ENCODE peak calls at places on chromosomes 13 and 19, in five cellular contexts. W, M, Q, U and B are unnamed samples. For H3K4me1, the result is how much of the 10 kb centered on the place peaks cover.

GRCh38 chr19:39509233-39509632 is 5.7 kb upstream of the SELENOV start:
- DNase-seq in M (no peak), W (no peak), U (no peak), Q (no peak), B (no peak)

GRCh38 chr19:38142176-38143035 is 81.6 kb downstream of the DPF1 start:
- DNase-seq in Q (peak), W (peak), U (peak), M (peak), B (peak)

GRCh38 chr13:76330216-76330615 is 556.0 kb downstream of the KCTD12 start:
- DNase-seq in Q (no peak), W (no peak), U (no peak), M (no peak), B (no peak)

GRCh38 chr13:76992548-76993001 is 694 bp downstream of the CLN5 start:
- DNase-seq in W (no peak), U (peak), M (no peak), Q (peak), B (no peak)

GRCh38 chr13:28743499-28744083 is 24.8 kb upstream of the SLC46A3 start:
- DNase-seq in U (no peak), M (no peak), Q (no peak), W (no peak), B (no peak)

GRCh38 chr13:95956589-95957148 is 96.5 kb downstream of the UGGT2 start:
- DNase-seq in U (no peak), Q (no peak), M (no peak), W (no peak), B (no peak)

GRCh38 chr19:41758846-41759245 is 3.5 kb downstream of the CEACAM6 start:
- DNase-seq in Q (peak), M (no peak), U (no peak), W (no peak), B (no peak)

GRCh38 chr19:38211779-38212178 is 12.2 kb downstream of the DPF1 start:
- DNase-seq in U (no peak), M (no peak), Q (no peak), W (no peak), B (no peak)

GRCh38 chr19:3774621-3775373 is 2.8 kb upstream of the RAX2 start:
- DNase-seq in U (no peak), Q (no peak), M (no peak), W (no peak), B (no peak)

GRCh38 chr19:18522124-18522861 is 423 bp upstream of the ELL start:
- DNase-seq in M (peak), W (peak), Q (peak), U (peak), B (peak)
- TF ChIP-seq CTCF in M (peak), W (no peak), Q (no peak), U (peak), B (no peak)

GRCh38 chr19:13008926-13009787 is 13.9 kb downstream of the NFIX start:
- DNase-seq in M (no peak), Q (peak), W (no peak), U (peak), B (no peak)

GRCh38 chr19:13006431-13007281 is 11.4 kb downstream of the NFIX start:
- DNase-seq in M (peak), Q (no peak), U (peak), W (no peak), B (no peak)

GRCh38 chr19:13005861-13006370 is 10.6 kb downstream of the NFIX start:
- DNase-seq in U (no peak), M (no peak), Q (no peak), W (no peak), B (no peak)

GRCh38 chr19:13005253-13005652 is 10.0 kb downstream of the NFIX start:
- DNase-seq in M (no peak), W (no peak), U (no peak), Q (no peak), B (no peak)

GRCh38 chr19:13007292-13008045 is 12.2 kb downstream of the NFIX start:
- DNase-seq in M (peak), Q (no peak), W (peak), U (peak), B (no peak)
- H3K4me1 ChIP-seq in M (half or more), Q (under half), W (half or more), U (half or more), B (under half)

DNA sequence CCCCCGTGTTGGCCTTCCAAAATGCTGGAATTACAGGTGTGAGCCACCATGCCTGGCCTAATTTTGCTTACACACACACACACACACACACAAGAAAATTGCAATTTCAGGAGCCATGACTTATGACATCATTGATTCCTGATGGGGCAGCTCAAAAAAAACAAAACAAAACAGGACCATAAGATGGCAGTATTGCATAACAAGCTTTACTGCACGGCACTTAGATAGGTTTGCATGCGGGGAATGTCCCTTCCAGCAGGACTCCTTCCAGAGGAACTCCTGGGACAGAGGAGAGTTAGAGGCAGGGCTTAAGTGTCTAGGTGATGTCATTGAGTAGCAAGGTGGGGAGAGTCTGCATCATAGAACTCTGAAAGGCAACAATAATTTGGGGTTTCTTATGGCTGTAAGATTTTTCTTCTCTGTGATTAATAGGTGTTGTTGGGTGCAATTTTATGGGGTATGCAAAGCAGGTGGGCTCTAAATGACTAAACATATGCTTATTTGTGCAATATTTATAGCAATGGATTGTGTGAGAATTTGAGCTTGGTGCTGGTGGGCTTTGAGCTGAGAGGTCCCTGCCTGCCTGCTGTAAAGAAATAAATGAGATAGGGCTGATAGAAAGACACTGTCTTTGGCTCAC is 9.0 kb upstream of the ACSBG2 start:
- DNase-seq in U (no peak), W (no peak), M (no peak), Q (peak), B (peak)
- TF ChIP-seq CTCF in U (no peak), W (peak), M (peak), Q (peak), B (peak)

GRCh38 chr19:1079566-1080111 is 12.7 kb downstream of the ARHGAP45 start:
- DNase-seq in Q (no peak), M (no peak), U (no peak), W (no peak), B (peak)
- H3K4me1 ChIP-seq in Q (under half), M (under half), U (under half), W (under half), B (under half)

DNA sequence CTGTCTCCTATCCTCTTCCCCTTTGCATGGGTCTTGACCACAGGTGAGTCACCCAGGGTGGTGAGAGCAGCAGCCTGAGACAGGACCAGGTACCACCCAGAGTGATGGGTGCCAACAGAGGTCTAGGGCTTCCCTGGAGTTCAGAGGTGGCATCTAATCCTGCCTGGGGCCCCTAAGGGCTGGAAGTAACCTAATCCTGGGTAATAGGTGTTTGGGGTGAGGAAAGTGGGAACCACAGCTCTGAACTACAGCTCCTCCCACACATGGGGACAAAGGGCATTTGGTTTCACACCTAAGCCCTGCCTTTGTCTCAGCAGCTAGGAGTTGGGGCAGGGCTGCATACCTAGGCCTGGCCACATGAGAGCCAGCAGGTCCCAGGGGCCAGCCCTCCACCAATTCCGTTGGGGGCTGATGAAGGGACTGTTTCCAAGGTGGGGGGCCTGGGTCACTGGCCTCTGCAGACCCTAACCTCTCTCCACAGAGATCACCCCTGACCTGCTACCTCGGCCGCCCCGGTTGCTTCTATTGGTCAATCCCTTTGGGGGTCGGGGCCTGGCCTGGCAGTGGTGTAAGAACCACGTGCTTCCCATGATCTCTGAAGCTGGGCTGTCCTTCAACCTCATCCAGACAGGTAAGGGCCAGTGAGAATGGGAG is 8.0 kb downstream of the SPHK2 start:
- DNase-seq in W (no peak), M (no peak), Q (no peak), U (peak), B (no peak)
- TF ChIP-seq CTCF in W (no peak), M (no peak), Q (no peak), U (no peak), B (no peak)

DNA sequence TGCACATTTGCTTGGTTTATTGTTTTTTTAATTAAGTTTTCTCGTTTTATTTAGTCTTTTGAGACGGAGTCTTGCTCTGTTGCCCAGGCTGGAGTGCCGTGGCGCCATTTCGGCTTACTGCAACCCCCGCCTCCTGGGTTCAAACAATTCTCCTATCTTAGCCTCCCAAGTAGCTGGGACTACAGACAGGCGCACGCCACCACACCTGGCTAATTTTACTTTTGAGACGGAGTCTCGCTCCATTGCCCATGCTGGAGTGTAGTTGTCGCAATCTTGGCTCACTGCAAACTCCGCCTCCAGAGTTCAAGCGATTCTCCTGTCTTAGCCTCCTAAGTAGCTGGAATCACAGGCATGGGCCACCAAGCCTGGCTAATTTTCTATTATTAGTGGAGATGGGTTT is 1.3 kb downstream of the RPS9 start:
- DNase-seq in W (no peak), M (no peak), Q (no peak), U (no peak), B (no peak)
- H3K4me1 ChIP-seq in W (half or more), M (half or more), Q (under half), U (under half), B (under half)

GRCh38 chr19:48793271-48793670 is 17.6 kb downstream of the BCAT2 start:
- DNase-seq in M (no peak), W (no peak), U (no peak), Q (no peak), B (no peak)
- TF ChIP-seq CTCF in M (no peak), W (no peak), U (no peak), Q (no peak), B (no peak)